ENCODE peak calls at places on chromosomes 2 and 18, in five cellular contexts. O is astrocyte, L is GDM1, Q is fibroblast of lung, V is EL. U is an unnamed sample.

GRCh38 chr2:217792611-217793527 is 209.9 kb downstream of the TNS1 start:
- DNase-seq in O (no peak), L (no peak), Q (peak), V (no peak), U (no peak)

GRCh38 chr2:225076125-225076524 is 33.9 kb upstream of the DOCK10 start:
- DNase-seq in O (peak), L (no peak), Q (no peak), V (no peak), U (no peak)

GRCh38 chr2:216426938-216427337 is 14.7 kb downstream of the SMARCAL1 start:
- DNase-seq in O (peak), L (no peak), Q (peak), V (peak), U (peak)

GRCh38 chr18:445090-445489 is 55.4 kb downstream of the COLEC12 start:
- DNase-seq in O (no peak), L (no peak), Q (no peak), V (no peak), U (no peak)

GRCh38 chr2:231640229-231640628 is 47.6 kb downstream of the TEX44 start:
- DNase-seq in O (no peak), L (no peak), Q (peak), V (no peak), U (no peak)

GRCh38 chr18:1917141-1917540 is 654.2 kb downstream of the METTL4 start:
- DNase-seq in O (no peak), L (no peak), Q (no peak), V (no peak), U (no peak)

GRCh38 chr18:69763002-69763401 is 184.7 kb downstream of the CD226 start:
- DNase-seq in O (no peak), L (no peak), Q (no peak), V (no peak), U (no peak)

GRCh38 chr2:105308785-105309540 is 20.6 kb downstream of the TGFBRAP1 start:
- DNase-seq in O (no peak), L (no peak), Q (peak), V (no peak), U (no peak)

GRCh38 chr2:128206245-128206644 is 112.4 kb downstream of the HS6ST1 start:
- DNase-seq in O (no peak), L (no peak), Q (no peak), V (no peak), U (no peak)

GRCh38 chr2:127226520-127227263 is 6.6 kb upstream of the CYP27C1 start:
- DNase-seq in O (peak), L (no peak), Q (peak), V (peak), U (peak)

GRCh38 chr18:41323044-41323443 is 632.0 kb upstream of the PIK3C3 start:
- DNase-seq in O (peak), L (no peak), Q (peak), V (no peak), U (no peak)

GRCh38 chr2:226611944-226612318 is 187.7 kb downstream of the IRS1 start:
- DNase-seq in O (peak), L (no peak), Q (peak), V (peak), U (no peak)

GRCh38 chr18:28855524-28855923 is 678.6 kb upstream of the CDH2 start:
- DNase-seq in O (peak), L (no peak), Q (peak), V (peak), U (no peak)

GRCh38 chr18:12470382-12471090 is 62.8 kb downstream of the PRELID3A start:
- DNase-seq in O (no peak), L (no peak), Q (no peak), V (no peak), U (no peak)

U was measured in lung microvascular endothelial cell.